ENCODE peak calls at places on chromosomes 11 and 22, in four cellular contexts. R, M, S and A are unnamed samples.

GRCh38 chr11:1542267-1542666 is 29.8 kb downstream of the DUSP8 start:
- DNase-seq in M (no peak), S (no peak), R (no peak), A (no peak)

GRCh38 chr22:49464024-49464423 is 363.6 kb downstream of the BRD1 start:
- DNase-seq in S (no peak), R (no peak), M (no peak), A (no peak)

GRCh38 chr22:17891427-17892167 is 117.3 kb upstream of the BID start:
- DNase-seq in S (no peak), R (no peak), M (peak), A (no peak)

GRCh38 chr11:65727865-65728264 is 7.3 kb upstream of the RNASEH2C start:
- DNase-seq in S (no peak), M (no peak), R (no peak), A (no peak)

GRCh38 chr11:2722955-2723354 is 23.2 kb upstream of the KCNQ1OT1 start:
- DNase-seq in M (no peak), R (no peak), S (no peak), A (no peak)

GRCh38 chr11:120516461-120517389 is 5.2 kb downstream of the GRIK4 start:
- DNase-seq in M (no peak), R (no peak), S (no peak), A (no peak)

GRCh38 chr11:70074701-70075100 is 3.4 kb upstream of the ANO1 start:
- DNase-seq in M (no peak), R (no peak), S (no peak), A (no peak)

GRCh38 chr11:12276831-12277475 is 100.4 kb upstream of the PARVA start:
- DNase-seq in R (no peak), S (no peak), M (no peak), A (no peak)

GRCh38 chr11:111185259-111185658 is 60.3 kb upstream of the POU2AF2 start:
- DNase-seq in S (no peak), R (no peak), M (no peak), A (no peak)

GRCh38 chr11:86360775-86361395 is 13.8 kb upstream of the CCDC81 start:
- DNase-seq in R (no peak), S (no peak), M (no peak), A (peak)

GRCh38 chr11:102064316-102064715 is 17.1 kb downstream of the CFAP300 start:
- DNase-seq in S (no peak), R (no peak), M (no peak), A (peak)

GRCh38 chr22:37626144-37626543 is 13.3 kb upstream of the SH3BP1 start:
- DNase-seq in M (peak), R (no peak), S (no peak), A (no peak)